ENCODE peak calls at places on chromosomes 2 and 18, in four cellular contexts. P is K562, C is heart left ventricle, G is HCT116. U is an unnamed sample.

GRCh38 chr2:165793161-165793778 is 777 bp downstream of the GALNT3 start:
- DNase-seq in P (no peak), C (no peak), G (peak; percentile 13), U (peak; percentile 79)

GRCh38 chr2:224442092-224442999 is 40.4 kb upstream of the FAM124B start:
- DNase-seq in P (no peak), C (no peak), G (no peak), U (peak; percentile 11)

GRCh38 chr2:240567137-240567871 is 980 bp upstream of the RNPEPL1 start:
- DNase-seq in P (no peak), C (peak; percentile 10), G (no peak), U (peak; percentile 38)

GRCh38 chr2:18129348-18129747 is 250.9 kb downstream of the KCNS3 start:
- DNase-seq in P (no peak), C (no peak), G (no peak), U (no peak)

GRCh38 chr18:23887493-23887892 is 127.1 kb upstream of the TTC39C start:
- DNase-seq in P (no peak), C (no peak), G (no peak), U (no peak)

GRCh38 chr2:195763866-195764265 is 106.8 kb downstream of the SLC39A10 start:
- DNase-seq in P (no peak), C (no peak), G (no peak), U (no peak)

GRCh38 chr2:124018894-124019293 is 6.2 kb upstream of the CNTNAP5 start:
- DNase-seq in P (no peak), C (no peak), G (no peak), U (no peak)

GRCh38 chr18:135045-135444 is 23.3 kb upstream of the USP14 start:
- DNase-seq in P (no peak), C (no peak), G (no peak), U (no peak)

GRCh38 chr2:205461678-205462665 is 220.3 kb upstream of the NRP2 start:
- DNase-seq in P (no peak), C (no peak), G (no peak), U (no peak)

GRCh38 chr2:193518061-193518817 is 1323.5 kb upstream of the TMEFF2 start:
- DNase-seq in P (no peak), C (no peak), G (peak; percentile 16), U (no peak)

GRCh38 chr2:235579128-235579527 is 85.3 kb downstream of the AGAP1 start:
- DNase-seq in P (no peak), C (no peak), G (no peak), U (no peak)

GRCh38 chr18:26227051-26227672 is 917 bp downstream of the TAF4B start:
- DNase-seq in P (no peak), C (no peak), G (no peak), U (peak; percentile 52)

GRCh38 chr2:12486205-12487118 is 230.3 kb upstream of the TRIB2 start:
- DNase-seq in P (no peak), C (no peak), G (no peak), U (no peak)

GRCh38 chr18:73918816-73919215 is 228.8 kb downstream of the FBXO15 start:
- DNase-seq in P (no peak), C (no peak), G (no peak), U (no peak)

GRCh38 chr2:222795671-222796357 is 65.0 kb upstream of the ACSL3 start:
- DNase-seq in P (no peak), C (no peak), G (no peak), U (no peak)

GRCh38 chr2:214139630-214140284 is 271.1 kb upstream of the VWC2L start:
- DNase-seq in P (no peak), C (no peak), G (no peak), U (no peak)

GRCh38 chr2:10832228-10832936 is 19.8 kb upstream of the PDIA6 start:
- DNase-seq in P (peak; percentile 86), C (peak; percentile 73), G (peak; percentile 69), U (peak; percentile 86)

GRCh38 chr2:3741867-3742602 is 38.7 kb downstream of the DCDC2C start:
- DNase-seq in P (no peak), C (no peak), G (no peak), U (no peak)

GRCh38 chr18:76306685-76307292 is 188.3 kb downstream of the ZNF516 start:
- DNase-seq in P (peak; percentile 6), C (no peak), G (peak; percentile 12), U (no peak)

GRCh38 chr2:63875143-63875542 is 33.4 kb downstream of the UGP2 start:
- DNase-seq in P (no peak), C (no peak), G (no peak), U (no peak)

GRCh38 chr2:189676471-189676870 is 2.0 kb downstream of the ANKAR start:
- DNase-seq in P (no peak), C (no peak), G (no peak), U (no peak)

GRCh38 chr2:163171786-163172549 is 333.4 kb upstream of the KCNH7 start:
- DNase-seq in P (no peak), C (no peak), G (no peak), U (no peak)

GRCh38 chr2:10249798-10250197 is 52.9 kb upstream of the HPCAL1 start:
- DNase-seq in P (no peak), C (no peak), G (no peak), U (no peak)

GRCh38 chr18:9906407-9906955 is 7.3 kb upstream of the VAPA start:
- DNase-seq in P (no peak), C (no peak), G (no peak), U (no peak)

GRCh38 chr2:140442319-140442718 is 1662.1 kb upstream of the NXPH2 start:
- DNase-seq in P (no peak), C (no peak), G (no peak), U (no peak)

GRCh38 chr2:128288781-128289180 is 29.9 kb downstream of the HS6ST1 start:
- DNase-seq in P (no peak), C (no peak), G (no peak), U (no peak)

GRCh38 chr2:19349911-19350677 is 8.3 kb downstream of the OSR1 start:
- DNase-seq in P (peak; percentile 64), C (peak; percentile 61), G (peak; percentile 29), U (peak; percentile 43)

GRCh38 chr18:48065601-48065995 is 135.1 kb upstream of the SMAD2 start:
- DNase-seq in P (no peak), C (no peak), G (no peak), U (no peak)

GRCh38 chr18:23837591-23837990 is 148.3 kb downstream of the LAMA3 start:
- DNase-seq in P (no peak), C (no peak), G (no peak), U (no peak)

GRCh38 chr2:6665093-6665721 is 200.5 kb downstream of the CMPK2 start:
- DNase-seq in P (no peak), C (no peak), G (no peak), U (no peak)

GRCh38 chr2:25078171-25079049 is 36.5 kb downstream of the EFR3B start:
- DNase-seq in P (no peak), C (no peak), G (peak; percentile 24), U (no peak)
- H3K27ac ChIP-seq in P (no peak overlapping the region), C (peak overlapping the region; percentile 67), G (no peak overlapping the region), U (no peak overlapping the region)

GRCh38 chr2:239309398-239310245 is 91.2 kb downstream of the HDAC4 start:
- DNase-seq in P (no peak), C (no peak), G (no peak), U (peak; percentile 7)
- H3K4me3 ChIP-seq in P (no peak overlapping the region), C (peak overlapping the region; percentile 42), G (no peak overlapping the region), U (no peak overlapping the region)

GRCh38 chr18:13220326-13220991 is 1.9 kb downstream of the LDLRAD4 start:
- DNase-seq in P (no peak), C (peak; percentile 48), G (no peak), U (no peak)
- TF ChIP-seq POLR2A in P (no peak), C (no peak), G (no peak), U (no peak)

GRCh38 chr18:3194947-3195612 is 24.7 kb downstream of the MYOM1 start:
- DNase-seq in P (no peak), C (no peak), G (no peak), U (no peak)
- H3K27ac ChIP-seq in P (no peak overlapping the region), C (peak overlapping the region; percentile 50), G (no peak overlapping the region), U (no peak overlapping the region)

GRCh38 chr2:207762146-207762545 is 7.6 kb downstream of the FZD5 start:
- DNase-seq in P (no peak), C (no peak), G (no peak), U (no peak)

GRCh38 chr2:207765960-207766582 is 3.6 kb downstream of the FZD5 start:
- DNase-seq in P (no peak), C (no peak), G (no peak), U (no peak)

GRCh38 chr2:207763308-207763707 is 6.4 kb downstream of the FZD5 start:
- DNase-seq in P (no peak), C (no peak), G (no peak), U (no peak)

GRCh38 chr2:207765541-207765940 is 4.2 kb downstream of the FZD5 start:
- DNase-seq in P (peak; percentile 62), C (no peak), G (no peak), U (peak; percentile 77)

DNA sequence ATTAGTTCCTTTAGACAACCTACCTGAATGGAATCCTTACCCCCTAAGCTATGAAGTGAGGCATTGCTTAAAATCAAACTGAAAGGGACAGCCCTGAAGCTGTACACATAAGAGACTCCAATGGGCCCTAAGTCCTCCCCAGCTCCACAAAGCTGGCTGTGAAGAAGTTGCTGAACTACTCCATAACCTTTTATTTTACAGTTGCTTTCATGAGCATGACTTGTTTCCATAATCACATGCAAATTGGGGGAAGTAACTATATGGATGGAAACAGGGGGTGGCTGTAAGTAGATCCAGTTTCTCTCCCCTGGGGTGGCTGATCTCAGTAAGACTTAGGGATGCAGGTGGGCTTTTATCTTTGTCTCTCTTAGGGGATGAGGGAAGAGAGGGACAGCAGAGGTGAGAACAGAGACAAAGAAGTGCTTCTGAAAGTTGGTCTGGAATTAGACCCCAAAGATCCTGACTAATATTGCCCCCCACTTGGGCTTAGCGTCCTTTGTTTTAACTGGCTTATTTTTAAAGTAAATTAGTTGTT is 5.5 kb downstream of the FZD5 start:
- DNase-seq in P (no peak), C (no peak), G (no peak), U (no peak)
- H3K4me3 ChIP-seq in P (no peak overlapping the region), C (no peak overlapping the region), G (no peak overlapping the region), U (no peak overlapping the region)

GRCh38 chr2:210556355-210556980 is at the start of gene CPS1:
- DNase-seq in P (no peak), C (no peak), G (no peak), U (no peak)
- TF ChIP-seq POLR2A in P (no peak), C (no peak), G (no peak), U (no peak)

GRCh38 chr2:161343235-161343634 is 35.0 kb downstream of the PSMD14 start:
- DNase-seq in P (no peak), C (no peak), G (no peak), U (no peak)

DNA sequence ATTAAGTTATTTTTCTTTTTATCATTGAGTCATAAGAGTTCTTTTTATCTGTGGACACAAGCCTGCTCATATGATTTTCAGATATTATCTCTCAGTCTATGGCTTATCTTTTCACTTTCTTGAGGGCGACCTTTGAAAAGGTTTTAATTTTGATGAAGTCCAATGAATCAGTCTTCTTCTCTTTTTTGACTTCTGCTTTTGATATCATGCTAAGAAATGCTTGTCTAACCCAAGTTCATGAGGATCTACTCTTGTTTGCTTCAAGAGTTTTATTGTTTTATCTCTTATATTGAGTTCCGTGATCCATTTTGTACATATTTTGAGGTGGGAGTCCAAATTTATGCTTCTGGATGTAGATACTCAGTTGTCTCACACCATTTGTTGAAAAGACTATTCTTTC is 36.5 kb downstream of the PSMD14 start:
- DNase-seq in P (no peak), C (no peak), G (no peak), U (no peak)
- H3K27ac ChIP-seq in P (no peak overlapping the region), C (no peak overlapping the region), G (no peak overlapping the region), U (no peak overlapping the region)

GRCh38 chr2:231364961-231365810 is 30.3 kb upstream of the B3GNT7 start:
- DNase-seq in P (peak; percentile 34), C (no peak), G (no peak), U (no peak)
- H3K4me3 ChIP-seq in P (no peak overlapping the region), C (no peak overlapping the region), G (no peak overlapping the region), U (no peak overlapping the region)